ENCODE peak calls at places on chromosome 19, in ten cellular contexts. E, H, N, Q, J, X, R, S, G and Z are unnamed samples.

GRCh38 chr19:41339936-41340335 is 13.8 kb downstream of the TGFB1 start:
- DNase-seq in E (no peak), H (peak), N (no peak), Q (no peak), J (no peak), X (no peak), R (peak), S (no peak), G (peak), Z (no peak)

GRCh38 chr19:50858896-50859295 is 4.2 kb downstream of the KLK3 start:
- DNase-seq in E (no peak), H (no peak), N (peak), Q (no peak), J (no peak), X (no peak), R (peak), S (no peak), G (no peak), Z (no peak)

GRCh38 chr19:56177564-56178243 is 1.9 kb downstream of the GALP start:
- DNase-seq in E (no peak), H (no peak), N (no peak), Q (no peak), J (no peak), X (no peak), R (no peak), S (no peak), G (no peak), Z (no peak)

GRCh38 chr19:42386974-42387707 is 3.0 kb downstream of the CNFN start:
- DNase-seq in E (peak), H (peak), N (peak), Q (peak), J (no peak), X (peak), R (peak), S (peak), G (peak), Z (no peak)

GRCh38 chr19:43618921-43619261 is 538 bp downstream of the ZNF428 start:
- DNase-seq in E (no peak), H (no peak), N (peak), Q (peak), J (no peak), X (no peak), R (no peak), S (no peak), G (peak), Z (no peak)

GRCh38 chr19:14632286-14632685 is 42.4 kb downstream of the ADGRE3 start:
- DNase-seq in E (no peak), H (no peak), N (no peak), Q (peak), J (no peak), X (no peak), R (peak), S (no peak), G (peak), Z (no peak)

GRCh38 chr19:32387701-32388392 is 17.7 kb upstream of the DPY19L3 start:
- DNase-seq in E (no peak), H (peak), N (no peak), Q (no peak), J (no peak), X (no peak), R (no peak), S (peak), G (no peak), Z (no peak)

GRCh38 chr19:54309811-54310210 is 3.2 kb downstream of the LILRA5 start:
- DNase-seq in E (no peak), H (no peak), N (no peak), Q (no peak), J (no peak), X (no peak), R (no peak), S (no peak), G (no peak), Z (peak)

GRCh38 chr19:10637894-10638293 is 12.5 kb downstream of the SLC44A2 start:
- DNase-seq in E (no peak), H (no peak), N (no peak), Q (no peak), J (no peak), X (no peak), R (no peak), S (no peak), G (no peak), Z (no peak)

GRCh38 chr19:28468701-28469459 is 744.1 kb downstream of the UQCRFS1 start:
- DNase-seq in E (no peak), H (peak), N (peak), Q (peak), J (no peak), X (no peak), R (peak), S (peak), G (peak), Z (no peak)
- TF ChIP-seq CTCF in E (no peak), H (no peak), N (no peak), Q (no peak), J (no peak), X (no peak), R (no peak), S (no peak), G (no peak), Z (no peak)

DNA sequence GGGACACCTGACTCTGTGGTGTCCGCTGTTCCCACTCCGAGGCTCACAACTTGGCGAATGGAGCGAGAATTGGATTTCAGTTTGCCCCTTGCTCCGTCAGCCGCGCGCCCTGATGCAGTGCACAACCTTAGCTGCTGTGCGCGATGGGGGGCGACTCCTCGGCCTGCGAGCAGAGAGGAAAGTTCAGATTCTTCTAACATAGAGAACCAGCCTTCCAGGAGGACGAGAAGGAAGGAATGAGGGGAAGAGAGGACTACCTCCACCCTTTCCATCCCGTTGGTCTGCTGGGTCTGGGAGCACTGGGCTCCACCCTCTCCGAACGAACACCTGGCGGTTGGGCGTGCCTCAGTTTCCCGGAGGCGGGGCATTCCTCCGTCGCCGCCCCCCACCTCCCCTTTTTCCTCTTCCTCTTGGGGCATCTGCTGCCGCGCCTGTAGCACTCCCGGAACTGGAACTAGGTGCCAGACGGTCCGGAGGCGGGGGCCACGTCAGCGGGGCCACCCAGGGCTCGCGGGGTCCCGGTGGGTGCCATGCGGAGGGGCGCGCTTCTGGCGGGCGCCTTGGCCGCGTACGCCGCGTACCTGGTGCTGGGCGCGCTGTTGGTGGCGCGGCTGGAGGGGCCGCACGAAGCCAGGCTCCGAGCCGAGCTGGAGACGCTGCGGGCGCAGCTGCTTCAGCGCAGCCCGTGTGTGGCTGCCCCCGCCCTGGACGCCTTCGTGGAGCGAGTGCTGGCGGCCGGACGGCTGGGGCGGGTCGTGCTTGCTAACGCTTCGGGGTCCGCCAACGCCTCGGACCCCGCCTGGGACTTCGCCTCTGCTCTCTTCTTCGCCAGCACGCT is at the start of gene KCNK6:
- DNase-seq in E (no peak), H (peak), N (peak), Q (no peak), J (no peak), X (no peak), R (peak), S (no peak), G (peak), Z (no peak)
- TF ChIP-seq CTCF in E (no peak), H (no peak), N (no peak), Q (no peak), J (no peak), X (no peak), R (no peak), S (no peak), G (no peak), Z (no peak)

GRCh38 chr19:13051581-13052165 is 51.0 kb downstream of the LYL1 start:
- DNase-seq in E (peak), H (no peak), N (peak), Q (peak), J (no peak), X (peak), R (peak), S (peak), G (peak), Z (peak)
- TF ChIP-seq CTCF in E (no peak), H (no peak), N (no peak), Q (peak), J (no peak), X (no peak), R (no peak), S (no peak), G (no peak), Z (no peak)

DNA sequence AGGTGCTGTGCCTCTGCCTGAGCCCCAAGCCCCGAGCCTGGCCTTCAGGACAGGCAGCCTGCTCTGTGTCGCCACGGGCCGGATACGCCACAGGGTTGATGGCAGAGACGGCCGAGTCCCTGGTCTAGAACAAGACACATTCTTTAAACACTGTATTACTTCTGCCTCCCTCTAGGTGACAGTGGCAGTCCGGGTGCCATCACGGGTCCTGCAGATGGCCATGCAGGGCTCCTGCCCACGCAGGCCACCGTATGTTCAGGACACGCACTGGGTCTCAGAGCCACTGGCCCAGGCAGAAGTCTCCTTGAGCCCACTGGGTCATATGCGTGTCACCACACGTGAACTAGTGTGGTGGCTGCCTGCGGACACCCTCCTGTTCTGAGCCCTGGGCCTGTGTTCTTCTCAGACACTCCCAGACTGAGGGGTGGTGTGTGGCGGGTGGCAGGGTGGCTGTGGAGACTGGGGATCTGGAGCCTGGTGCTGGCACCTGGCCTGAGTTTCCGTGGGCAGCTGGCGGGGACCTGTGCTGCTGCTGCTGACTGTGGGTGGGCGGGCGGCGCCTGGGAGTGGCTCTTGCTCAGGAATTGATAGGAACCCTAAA is 4.4 kb downstream of the PLEKHJ1 start:
- DNase-seq in E (no peak), H (no peak), N (no peak), Q (no peak), J (no peak), X (no peak), R (no peak), S (no peak), G (no peak), Z (no peak)
- TF ChIP-seq CTCF in E (no peak), H (peak), N (no peak), Q (peak), J (no peak), X (no peak), R (peak), S (no peak), G (no peak), Z (peak)

GRCh38 chr19:5138606-5139594 is 170.0 kb downstream of the KDM4B start:
- DNase-seq in E (peak), H (peak), N (peak), Q (peak), J (no peak), X (no peak), R (no peak), S (peak), G (peak), Z (no peak)
- TF ChIP-seq CTCF in E (no peak), H (no peak), N (no peak), Q (no peak), J (no peak), X (no peak), R (no peak), S (no peak), G (no peak), Z (no peak)